ENCODE peak calls at places on chromosomes 6 and 20, in four cellular contexts. O is aorta, M is fibroblast of lung, F is HL-60. P is an unnamed sample.

GRCh38 chr6:75376347-75377024 is 91.9 kb upstream of the TMEM30A start:
- DNase-seq in O (no peak), M (no peak), F (no peak), P (no peak)

GRCh38 chr6:112007254-112007653 is 46.6 kb upstream of the CCN6 start:
- DNase-seq in O (no peak), M (peak), F (no peak), P (no peak)

GRCh38 chr6:94065707-94066337 is 646.5 kb upstream of the EPHA7 start:
- DNase-seq in O (no peak), M (no peak), F (no peak), P (no peak)

GRCh38 chr6:6781172-6781876 is 192.8 kb downstream of the LY86 start:
- DNase-seq in O (peak), M (peak), F (no peak), P (no peak)

GRCh38 chr6:24430086-24430485 is 27.4 kb downstream of the MRS2 start:
- DNase-seq in O (no peak), M (no peak), F (no peak), P (no peak)

GRCh38 chr6:159249752-159250151 is 80.6 kb downstream of the FNDC1 start:
- DNase-seq in O (no peak), M (no peak), F (no peak), P (no peak)

GRCh38 chr6:13331516-13332348 is 3.4 kb upstream of the TBC1D7 start:
- DNase-seq in O (no peak), M (peak), F (no peak), P (no peak)

GRCh38 chr6:119182875-119183274 is 104.4 kb upstream of the FAM184A start:
- DNase-seq in O (no peak), M (no peak), F (no peak), P (no peak)

GRCh38 chr6:96725276-96725675 is 112.0 kb downstream of the GPR63 start:
- DNase-seq in O (no peak), M (no peak), F (no peak), P (no peak)

GRCh38 chr6:17268114-17268513 is 13.0 kb upstream of the RBM24 start:
- DNase-seq in O (no peak), M (no peak), F (no peak), P (no peak)

GRCh38 chr6:74705451-74705850 is 500.4 kb downstream of the COL12A1 start:
- DNase-seq in O (no peak), M (no peak), F (no peak), P (no peak)

GRCh38 chr20:46485431-46485830 is 27.9 kb downstream of the ZNF334 start:
- DNase-seq in O (no peak), M (peak), F (no peak), P (no peak)

GRCh38 chr6:106163446-106163965 is 77.4 kb downstream of the PRDM1 start:
- DNase-seq in O (peak), M (peak), F (peak), P (peak)

GRCh38 chr6:21748343-21749063 is 155.0 kb downstream of the SOX4 start:
- DNase-seq in O (no peak), M (peak), F (no peak), P (no peak)

GRCh38 chr6:33314515-33314942 is 651 bp upstream of the TAPBP start:
- DNase-seq in O (peak), M (peak), F (no peak), P (no peak)

GRCh38 chr6:42029881-42030280 is 20.4 kb upstream of the TAF8 start:
- DNase-seq in O (no peak), M (no peak), F (no peak), P (no peak)

GRCh38 chr20:17062712-17063111 is 164.1 kb upstream of the PCSK2 start:
- DNase-seq in O (no peak), M (no peak), F (no peak), P (no peak)

GRCh38 chr6:15962449-15962764 is 166.5 kb upstream of the MYLIP start:
- DNase-seq in O (no peak), M (peak), F (no peak), P (no peak)

GRCh38 chr6:150767585-150768164 is 97.8 kb upstream of the MTHFD1L start:
- DNase-seq in O (no peak), M (no peak), F (no peak), P (no peak)

GRCh38 chr6:35898003-35898402 is 22.9 kb downstream of the SRPK1 start:
- DNase-seq in O (no peak), M (no peak), F (no peak), P (no peak)

GRCh38 chr20:59027746-59028320 is 4.3 kb downstream of the ATP5F1E start:
- DNase-seq in O (no peak), M (peak), F (no peak), P (no peak)

GRCh38 chr20:49501917-49502316 is 19.4 kb upstream of the KCNB1 start:
- DNase-seq in O (no peak), M (peak), F (no peak), P (no peak)

GRCh38 chr6:42459888-42460287 is 8.2 kb upstream of the TRERF1 start:
- DNase-seq in O (no peak), M (no peak), F (no peak), P (no peak)

GRCh38 chr6:82832811-82833210 is 232.8 kb downstream of the UBE3D start:
- DNase-seq in O (no peak), M (no peak), F (no peak), P (no peak)

GRCh38 chr20:48737463-48738093 is 90.2 kb downstream of the PREX1 start:
- DNase-seq in O (no peak), M (no peak), F (no peak), P (no peak)

P was measured in SIG-M5.